ENCODE peak calls at places on chromosomes 3 and 15, in four cellular contexts. One of them, this sample, is unnamed.

GRCh38 chr15:65791335-65792129 is 561 bp downstream of the DENND4A start:
- DNase-seq in kidney: peak
- DNase-seq in fibroblast of lung: peak
- DNase-seq in GM23338: peak
- DNase-seq in this sample: peak

GRCh38 chr3:111610612-111611054 is 15.5 kb upstream of the ZBED2 start:
- DNase-seq in kidney: no peak
- DNase-seq in GM23338: no peak
- DNase-seq in fibroblast of lung: no peak
- DNase-seq in this sample: no peak

GRCh38 chr3:10173095-10173925 is 8.6 kb downstream of the IRAK2 start:
- DNase-seq in kidney: peak
- DNase-seq in GM23338: no peak
- DNase-seq in fibroblast of lung: no peak
- DNase-seq in this sample: peak

GRCh38 chr3:51024765-51025681 is 350.3 kb downstream of the DOCK3 start:
- DNase-seq in GM23338: peak
- DNase-seq in kidney: peak
- DNase-seq in fibroblast of lung: no peak
- DNase-seq in this sample: no peak

GRCh38 chr3:100893590-100893989 is 99.6 kb downstream of the ABI3BP start:
- DNase-seq in GM23338: peak
- DNase-seq in fibroblast of lung: peak
- DNase-seq in kidney: peak
- DNase-seq in this sample: peak

GRCh38 chr3:43296565-43296964 is 10.2 kb downstream of the SNRK start:
- DNase-seq in fibroblast of lung: peak
- DNase-seq in kidney: no peak
- DNase-seq in GM23338: no peak
- DNase-seq in this sample: no peak

GRCh38 chr15:90934949-90935751 is at the start of gene UNC45A:
- DNase-seq in kidney: peak
- DNase-seq in GM23338: peak
- DNase-seq in fibroblast of lung: peak
- DNase-seq in this sample: peak

GRCh38 chr3:114121996-114122709 is 56.7 kb downstream of the DRD3 start:
- DNase-seq in fibroblast of lung: peak
- DNase-seq in kidney: peak
- DNase-seq in GM23338: no peak
- DNase-seq in this sample: peak

GRCh38 chr3:28986922-28987321 is 293.9 kb upstream of the RBMS3 start:
- DNase-seq in fibroblast of lung: no peak
- DNase-seq in kidney: no peak
- DNase-seq in GM23338: no peak
- DNase-seq in this sample: no peak

GRCh38 chr3:46693038-46693896 is at the start of gene ALS2CL:
- DNase-seq in fibroblast of lung: no peak
- DNase-seq in GM23338: peak
- DNase-seq in kidney: peak
- DNase-seq in this sample: no peak

GRCh38 chr3:67495751-67496150 is 158.7 kb downstream of the SUCLG2 start:
- DNase-seq in kidney: no peak
- DNase-seq in GM23338: no peak
- DNase-seq in fibroblast of lung: no peak
- DNase-seq in this sample: no peak

GRCh38 chr15:57452090-57452754 is 75.9 kb downstream of the CGNL1 start:
- DNase-seq in kidney: no peak
- DNase-seq in GM23338: no peak
- DNase-seq in fibroblast of lung: no peak
- DNase-seq in this sample: no peak

GRCh38 chr3:49004352-49005297 is 2.6 kb upstream of the WDR6 start:
- DNase-seq in fibroblast of lung: no peak
- DNase-seq in kidney: peak
- DNase-seq in GM23338: no peak
- DNase-seq in this sample: no peak

GRCh38 chr15:66187271-66187670 is 66.3 kb downstream of the MEGF11 start:
- DNase-seq in fibroblast of lung: no peak
- DNase-seq in kidney: no peak
- DNase-seq in GM23338: no peak
- DNase-seq in this sample: no peak

GRCh38 chr15:35115155-35115725 is 30.1 kb upstream of the NANOGP8 start:
- DNase-seq in fibroblast of lung: no peak
- DNase-seq in GM23338: no peak
- DNase-seq in kidney: no peak
- DNase-seq in this sample: peak

GRCh38 chr3:12287727-12288465 is 974 bp upstream of the PPARG start:
- DNase-seq in kidney: peak
- DNase-seq in GM23338: peak
- DNase-seq in fibroblast of lung: peak
- DNase-seq in this sample: no peak

GRCh38 chr15:48940508-48940907 is 23.2 kb downstream of the SHC4 start:
- DNase-seq in fibroblast of lung: peak
- DNase-seq in GM23338: no peak
- DNase-seq in kidney: no peak
- DNase-seq in this sample: peak

GRCh38 chr3:194977341-194977740 is 291.7 kb downstream of the FAM43A start:
- DNase-seq in fibroblast of lung: no peak
- DNase-seq in GM23338: no peak
- DNase-seq in kidney: no peak
- DNase-seq in this sample: no peak

GRCh38 chr3:173814809-173815208 is 417.3 kb downstream of the NLGN1 start:
- DNase-seq in GM23338: no peak
- DNase-seq in kidney: no peak
- DNase-seq in fibroblast of lung: no peak
- DNase-seq in this sample: no peak

GRCh38 chr15:42141795-42142667 is 14.4 kb downstream of the PLA2G4F start:
- DNase-seq in fibroblast of lung: no peak
- DNase-seq in GM23338: no peak
- DNase-seq in kidney: peak
- DNase-seq in this sample: no peak

GRCh38 chr3:111252795-111253194 is 181.2 kb downstream of the NECTIN3 start:
- DNase-seq in kidney: no peak
- DNase-seq in fibroblast of lung: peak
- DNase-seq in GM23338: peak
- DNase-seq in this sample: peak

DNA sequence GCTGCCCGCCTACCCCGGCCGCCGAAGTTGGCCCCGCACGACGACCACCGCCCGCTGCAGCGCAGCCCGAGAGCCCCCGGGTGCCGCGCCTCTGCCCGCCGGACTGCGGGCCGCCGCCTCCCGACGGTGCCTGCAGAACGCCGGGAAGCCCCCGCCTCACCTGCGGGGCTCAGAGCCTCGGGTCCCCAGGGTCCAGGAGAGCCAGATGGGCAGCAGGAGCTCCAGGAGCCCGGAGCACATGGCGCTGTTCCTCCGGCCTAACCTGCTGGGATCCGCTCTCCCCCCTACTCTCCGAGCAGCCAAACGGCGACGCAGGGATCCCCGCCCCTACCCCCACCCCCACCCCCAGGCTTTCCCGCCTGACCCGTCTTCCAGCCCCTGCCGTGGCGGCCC is 615 bp upstream of the GABRB3 start:
- DNase-seq in kidney: no peak
- DNase-seq in GM23338: peak
- DNase-seq in fibroblast of lung: no peak
- DNase-seq in this sample: no peak
- H3K4me3 ChIP-seq in kidney: no peak
- H3K4me3 ChIP-seq in GM23338: peak
- H3K4me3 ChIP-seq in fibroblast of lung: no peak
- H3K4me3 ChIP-seq in this sample: no peak

GRCh38 chr3:124281453-124282316 is 289.8 kb upstream of the ROPN1 start:
- DNase-seq in fibroblast of lung: peak
- DNase-seq in GM23338: peak
- DNase-seq in kidney: no peak
- DNase-seq in this sample: peak
- TF ChIP-seq CTCF in fibroblast of lung: peak
- TF ChIP-seq CTCF in GM23338: peak
- TF ChIP-seq CTCF in kidney: peak
- TF ChIP-seq CTCF in this sample: peak

GRCh38 chr3:76972624-76973296 is 67.1 kb upstream of the ROBO2 start:
- DNase-seq in fibroblast of lung: no peak
- DNase-seq in GM23338: no peak
- DNase-seq in kidney: no peak
- DNase-seq in this sample: no peak
- H3K4me3 ChIP-seq in fibroblast of lung: no peak
- H3K4me3 ChIP-seq in GM23338: no peak
- H3K4me3 ChIP-seq in kidney: no peak
- H3K4me3 ChIP-seq in this sample: no peak

GRCh38 chr3:31106912-31107311 is 212.5 kb upstream of the GADL1 start:
- DNase-seq in kidney: no peak
- DNase-seq in GM23338: no peak
- DNase-seq in fibroblast of lung: no peak
- DNase-seq in this sample: peak

GRCh38 chr3:31105438-31106077 is 211.1 kb upstream of the GADL1 start:
- DNase-seq in kidney: no peak
- DNase-seq in fibroblast of lung: peak
- DNase-seq in GM23338: no peak
- DNase-seq in this sample: peak

GRCh38 chr3:31105011-31105410 is 210.6 kb upstream of the GADL1 start:
- DNase-seq in GM23338: no peak
- DNase-seq in kidney: no peak
- DNase-seq in fibroblast of lung: no peak
- DNase-seq in this sample: no peak

GRCh38 chr3:31103623-31104180 is 209.2 kb upstream of the GADL1 start:
- DNase-seq in kidney: no peak
- DNase-seq in fibroblast of lung: no peak
- DNase-seq in GM23338: no peak
- DNase-seq in this sample: no peak

DNA sequence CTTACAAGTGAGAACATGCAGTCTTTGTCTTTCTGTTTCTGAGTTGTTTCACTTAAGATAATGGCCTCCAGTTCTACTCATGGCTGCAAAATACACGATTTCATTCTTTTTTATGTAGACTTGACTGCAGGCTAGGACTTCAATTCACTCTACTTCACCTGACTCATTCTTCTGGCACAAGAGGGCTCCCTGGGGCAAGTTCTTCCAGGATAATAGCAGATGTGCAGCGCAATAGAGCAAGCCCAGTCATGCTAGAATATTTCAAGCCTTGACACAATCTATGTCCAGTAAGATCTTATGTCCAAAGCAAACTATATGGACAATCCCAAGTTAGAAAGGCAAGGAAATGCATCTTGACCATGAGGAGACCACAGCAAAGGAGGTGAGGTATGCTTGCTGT is 211.7 kb upstream of the GADL1 start:
- DNase-seq in GM23338: no peak
- DNase-seq in fibroblast of lung: peak
- DNase-seq in kidney: no peak
- DNase-seq in this sample: peak
- TF ChIP-seq CTCF in GM23338: no peak
- TF ChIP-seq CTCF in fibroblast of lung: no peak
- TF ChIP-seq CTCF in kidney: no peak
- TF ChIP-seq CTCF in this sample: no peak

GRCh38 chr3:20046556-20046955 is 6.3 kb downstream of the KAT2B start:
- DNase-seq in fibroblast of lung: no peak
- DNase-seq in kidney: no peak
- DNase-seq in GM23338: no peak
- DNase-seq in this sample: no peak
- H3K4me3 ChIP-seq in fibroblast of lung: no peak
- H3K4me3 ChIP-seq in kidney: no peak
- H3K4me3 ChIP-seq in GM23338: no peak
- H3K4me3 ChIP-seq in this sample: no peak

DNA sequence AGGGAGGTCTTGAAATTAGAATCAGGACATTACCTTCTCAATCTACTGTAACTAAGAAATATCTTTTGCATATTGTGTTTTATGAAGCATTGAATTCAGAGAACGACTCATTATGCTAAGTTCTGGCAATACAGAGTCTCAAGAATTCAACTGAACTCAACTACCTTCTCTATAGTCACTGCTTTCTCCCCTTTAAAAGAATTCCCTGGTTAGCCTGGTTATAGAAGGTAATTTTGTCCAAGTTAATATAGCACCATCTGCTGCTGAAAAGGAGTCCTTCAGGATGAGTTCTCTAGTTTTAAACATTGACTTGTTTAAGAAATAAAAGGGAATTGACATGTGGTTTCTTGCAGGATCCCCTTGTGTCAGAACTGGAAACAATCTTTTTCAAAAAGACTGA is 60.2 kb downstream of the IL16 start:
- DNase-seq in kidney: no peak
- DNase-seq in GM23338: peak
- DNase-seq in fibroblast of lung: peak
- DNase-seq in this sample: peak
- TF ChIP-seq CTCF in kidney: peak
- TF ChIP-seq CTCF in GM23338: peak
- TF ChIP-seq CTCF in fibroblast of lung: peak
- TF ChIP-seq CTCF in this sample: peak

This sample was measured in fibroblast of mammary gland.